ENCODE peak calls at places on chromosomes 7 and 10, in seven cellular contexts. One of them, this sample, is unnamed.

GRCh38 chr7:2405201-2405600 is 1.8 kb downstream of the CHST12 start:
- DNase-seq in pons: no peak
- DNase-seq in glutamatergic neuron: no peak
- DNase-seq in activated T-cell treated with anti-CD3 and anti-CD28 coated beads for 48 hours: no peak
- DNase-seq in AG10803: no peak
- DNase-seq in T-cell: no peak
- DNase-seq in aorta: no peak
- DNase-seq in this sample: no peak

GRCh38 chr7:74325230-74325565 is 36.0 kb downstream of the CLIP2 start:
- DNase-seq in glutamatergic neuron: no peak
- DNase-seq in pons: no peak
- DNase-seq in activated T-cell treated with anti-CD3 and anti-CD28 coated beads for 48 hours: no peak
- DNase-seq in T-cell: no peak
- DNase-seq in AG10803: no peak
- DNase-seq in aorta: no peak
- DNase-seq in this sample: no peak

GRCh38 chr7:64878684-64879083 is 24.4 kb upstream of the ZNF273 start:
- DNase-seq in glutamatergic neuron: no peak
- DNase-seq in pons: no peak
- DNase-seq in activated T-cell treated with anti-CD3 and anti-CD28 coated beads for 48 hours: no peak
- DNase-seq in aorta: no peak
- DNase-seq in AG10803: no peak
- DNase-seq in T-cell: no peak
- DNase-seq in this sample: no peak

GRCh38 chr7:104894313-104894712 is 119.7 kb upstream of the KMT2E start:
- DNase-seq in aorta: no peak
- DNase-seq in T-cell: no peak
- DNase-seq in glutamatergic neuron: no peak
- DNase-seq in pons: no peak
- DNase-seq in activated T-cell treated with anti-CD3 and anti-CD28 coated beads for 48 hours: no peak
- DNase-seq in AG10803: no peak
- DNase-seq in this sample: no peak

GRCh38 chr10:103803941-103804340 is 51.4 kb downstream of the SH3PXD2A start:
- DNase-seq in glutamatergic neuron: no peak
- DNase-seq in activated T-cell treated with anti-CD3 and anti-CD28 coated beads for 48 hours: no peak
- DNase-seq in pons: no peak
- DNase-seq in AG10803: no peak
- DNase-seq in aorta: no peak
- DNase-seq in T-cell: no peak
- DNase-seq in this sample: no peak

GRCh38 chr7:141132671-141133070 is 58.8 kb downstream of the TMEM178B start:
- DNase-seq in aorta: no peak
- DNase-seq in pons: no peak
- DNase-seq in AG10803: no peak
- DNase-seq in T-cell: no peak
- DNase-seq in activated T-cell treated with anti-CD3 and anti-CD28 coated beads for 48 hours: no peak
- DNase-seq in glutamatergic neuron: no peak
- DNase-seq in this sample: no peak

GRCh38 chr10:106722524-106722923 is 442.0 kb downstream of the SORCS1 start:
- DNase-seq in activated T-cell treated with anti-CD3 and anti-CD28 coated beads for 48 hours: no peak
- DNase-seq in glutamatergic neuron: no peak
- DNase-seq in AG10803: no peak
- DNase-seq in pons: no peak
- DNase-seq in aorta: no peak
- DNase-seq in T-cell: no peak
- DNase-seq in this sample: no peak

GRCh38 chr7:155728116-155728515 is 83.7 kb downstream of the RBM33 start:
- DNase-seq in aorta: no peak
- DNase-seq in pons: no peak
- DNase-seq in T-cell: no peak
- DNase-seq in AG10803: no peak
- DNase-seq in activated T-cell treated with anti-CD3 and anti-CD28 coated beads for 48 hours: no peak
- DNase-seq in glutamatergic neuron: no peak
- DNase-seq in this sample: no peak

GRCh38 chr7:131105803-131106680 is 221.6 kb upstream of the MKLN1 start:
- DNase-seq in aorta: peak; percentile 90
- DNase-seq in activated T-cell treated with anti-CD3 and anti-CD28 coated beads for 48 hours: peak; percentile 77
- DNase-seq in T-cell: peak; percentile 92
- DNase-seq in pons: peak; percentile 67
- DNase-seq in AG10803: peak; percentile 73
- DNase-seq in glutamatergic neuron: peak; percentile 73
- DNase-seq in this sample: peak; percentile 96

GRCh38 chr10:132418520-132419416 is 21.8 kb downstream of the PWWP2B start:
- DNase-seq in aorta: no peak
- DNase-seq in activated T-cell treated with anti-CD3 and anti-CD28 coated beads for 48 hours: no peak
- DNase-seq in glutamatergic neuron: peak; percentile 76
- DNase-seq in T-cell: no peak
- DNase-seq in AG10803: no peak
- DNase-seq in pons: no peak
- DNase-seq in this sample: peak; percentile 94

This sample was measured in kidney.